ENCODE peak calls at places on chromosomes 13 and 19, in four cellular contexts. D, Y, T and Q are unnamed samples.

GRCh38 chr19:4375620-4376228 is 24.6 kb downstream of the SH3GL1 start:
- DNase-seq in Y (no peak), T (peak), D (no peak), Q (peak)

GRCh38 chr19:19159534-19159933 is 10.5 kb downstream of the MEF2B start:
- DNase-seq in Y (no peak), T (no peak), D (no peak), Q (no peak)

GRCh38 chr13:52010890-52011689 is at the start of gene ATP7B:
- DNase-seq in T (peak), Y (no peak), D (no peak), Q (peak)

GRCh38 chr13:40402931-40403412 is 263.5 kb downstream of the FOXO1 start:
- DNase-seq in Y (no peak), T (no peak), D (no peak), Q (peak)

GRCh38 chr13:112744306-112745021 is 54.6 kb downstream of the ATP11A start:
- DNase-seq in D (no peak), T (peak), Y (no peak), Q (no peak)

GRCh38 chr13:108086678-108087077 is 128.7 kb downstream of the LIG4 start:
- DNase-seq in D (no peak), Y (no peak), T (no peak), Q (peak)

GRCh38 chr13:33471182-33471581 is 185.6 kb upstream of the STARD13 start:
- DNase-seq in T (no peak), Y (no peak), D (no peak), Q (no peak)

GRCh38 chr13:110323172-110323851 is 16.2 kb downstream of the COL4A2 start:
- DNase-seq in D (no peak), T (peak), Y (no peak), Q (peak)

GRCh38 chr19:33286899-33287298 is 15.4 kb downstream of the CEBPA start:
- DNase-seq in Y (no peak), D (no peak), T (peak), Q (no peak)

GRCh38 chr13:113852536-113853517 is 11.0 kb downstream of the GAS6 start:
- DNase-seq in Y (no peak), D (no peak), T (peak), Q (no peak)

GRCh38 chr13:112859817-112860190 is 109.2 kb upstream of the MCF2L start:
- DNase-seq in D (no peak), T (peak), Y (no peak), Q (peak)

GRCh38 chr13:60261432-60262351 is 98.0 kb upstream of the DIAPH3 start:
- DNase-seq in Y (no peak), T (no peak), D (no peak), Q (no peak)

GRCh38 chr13:20686167-20686566 is 17.3 kb upstream of the IL17D start:
- DNase-seq in T (peak), D (no peak), Y (no peak), Q (no peak)

GRCh38 chr13:61286148-61286745 is 129.4 kb downstream of the PCDH20 start:
- DNase-seq in Y (peak), D (no peak), T (no peak), Q (no peak)

GRCh38 chr19:11168568-11168967 is 13.0 kb upstream of the SPC24 start:
- DNase-seq in D (no peak), Y (peak), T (peak), Q (peak)

GRCh38 chr13:40388617-40389016 is 277.8 kb downstream of the FOXO1 start:
- DNase-seq in Y (no peak), D (no peak), T (no peak), Q (no peak)

GRCh38 chr13:114007566-114007965 is 33.7 kb upstream of the C13orf46 start:
- DNase-seq in D (no peak), Y (no peak), T (no peak), Q (no peak)

GRCh38 chr19:45716314-45717130 is 14.2 kb downstream of the FBXO46 start:
- DNase-seq in D (no peak), Y (no peak), T (peak), Q (peak)

GRCh38 chr19:32040246-32040645 is 305.2 kb upstream of the ZNF507 start:
- DNase-seq in D (no peak), T (no peak), Y (no peak), Q (no peak)

GRCh38 chr19:28669804-28670203 is 543.1 kb downstream of the UQCRFS1 start:
- DNase-seq in T (no peak), Y (no peak), D (no peak), Q (no peak)

GRCh38 chr13:32720026-32720425 is 133.8 kb downstream of the PDS5B start:
- DNase-seq in Y (no peak), T (peak), D (no peak), Q (no peak)

GRCh38 chr13:99367106-99367616 is 60.0 kb upstream of the GPR183 start:
- DNase-seq in T (no peak), D (no peak), Y (no peak), Q (no peak)

GRCh38 chr19:17327654-17328516 is 6.8 kb downstream of the ANO8 start:
- DNase-seq in Y (peak), T (peak), D (peak), Q (no peak)

GRCh38 chr19:47135156-47135555 is 4.5 kb downstream of the SAE1 start:
- DNase-seq in T (no peak), Y (no peak), D (no peak), Q (no peak)

GRCh38 chr13:81487151-81487550 is 1146.2 kb upstream of the SPRY2 start:
- DNase-seq in T (no peak), D (no peak), Y (peak), Q (peak)

GRCh38 chr19:58354478-58355030 is 1.3 kb upstream of the A1BG start:
- DNase-seq in D (no peak), Y (no peak), T (peak), Q (no peak)

GRCh38 chr19:58355215-58355796 is 2.0 kb upstream of the A1BG start:
- DNase-seq in T (peak), Y (no peak), D (no peak), Q (no peak)

GRCh38 chr19:58356236-58356970 is 3.1 kb upstream of the A1BG start:
- DNase-seq in T (peak), Y (no peak), D (no peak), Q (no peak)

GRCh38 chr19:58356971-58357797 is 3.9 kb upstream of the A1BG start:
- DNase-seq in T (peak), Y (no peak), D (no peak), Q (no peak)

GRCh38 chr19:58355891-58356235 is 2.6 kb upstream of the A1BG start:
- DNase-seq in D (no peak), Y (no peak), T (peak), Q (no peak)
- H3K4me3 ChIP-seq in D (no peak), Y (no peak), T (no peak), Q (no peak)

GRCh38 chr19:3073931-3074595 is 11.8 kb upstream of the TLE5 start:
- DNase-seq in D (no peak), T (peak), Y (no peak), Q (no peak)
- TF ChIP-seq CTCF in D (no peak), T (peak), Y (peak), Q (peak)

DNA sequence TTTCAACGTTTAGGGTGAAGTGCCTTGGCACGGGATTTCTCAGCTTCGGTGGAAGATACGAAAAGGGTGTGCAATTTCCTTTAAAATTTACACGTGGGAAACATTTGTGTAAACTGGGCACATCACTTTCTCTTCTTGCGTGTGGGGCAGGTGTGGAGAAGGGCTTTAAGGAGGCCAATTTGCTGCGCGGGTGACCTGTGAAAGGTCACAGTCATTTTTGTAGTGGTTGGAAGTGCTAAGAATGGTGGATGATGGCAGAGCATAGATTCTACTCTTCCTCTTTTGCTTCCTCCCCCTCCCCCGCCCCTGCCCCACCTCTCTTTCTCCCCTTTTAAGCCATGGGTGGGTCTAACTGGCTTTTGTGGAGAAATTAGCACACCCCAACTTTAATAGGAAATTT is 7.2 kb downstream of the SLITRK5 start:
- DNase-seq in D (no peak), Y (no peak), T (no peak), Q (no peak)
- H3K4me3 ChIP-seq in D (no peak), Y (no peak), T (no peak), Q (peak)

GRCh38 chr13:78762825-78763224 is 103.9 kb upstream of the OBI1 start:
- DNase-seq in Y (no peak), D (no peak), T (no peak), Q (no peak)

GRCh38 chr13:78759704-78760103 is 100.7 kb upstream of the OBI1 start:
- DNase-seq in Y (no peak), D (no peak), T (no peak), Q (no peak)

GRCh38 chr13:78768950-78769349 is 110.0 kb upstream of the OBI1 start:
- DNase-seq in T (no peak), Y (no peak), D (no peak), Q (no peak)

GRCh38 chr13:78764665-78765064 is 105.7 kb upstream of the OBI1 start:
- DNase-seq in D (no peak), T (no peak), Y (no peak), Q (no peak)
- TF ChIP-seq CTCF in D (no peak), T (no peak), Y (no peak), Q (no peak)

DNA sequence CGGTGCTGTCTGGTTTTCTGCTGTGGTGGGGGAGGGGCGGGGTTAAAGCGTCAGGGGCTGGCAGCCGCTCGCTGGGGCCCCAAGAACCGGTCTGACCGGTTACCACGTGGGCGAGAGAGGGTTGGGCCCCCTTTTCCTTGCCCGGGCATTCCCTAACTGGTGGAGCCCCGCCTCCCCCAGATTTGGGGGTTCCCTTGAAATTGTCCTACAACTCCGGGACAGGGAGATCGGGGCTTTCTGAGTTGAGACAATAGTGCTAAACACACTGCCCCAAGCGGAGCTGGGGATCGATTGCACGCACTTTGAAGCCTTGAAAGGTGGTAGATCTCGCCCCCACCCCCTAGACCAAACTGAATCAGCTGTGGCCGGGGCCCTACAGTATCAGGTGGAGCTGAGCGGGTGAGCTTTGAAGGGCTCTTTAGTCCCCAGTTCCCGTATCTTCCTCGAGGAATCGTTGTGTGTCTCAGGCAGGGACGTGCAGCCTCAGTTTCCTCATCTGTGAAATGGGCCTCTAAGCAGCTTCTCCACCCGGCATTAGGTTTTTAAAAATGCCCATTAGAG is 4.8 kb downstream of the IER2 start:
- DNase-seq in T (peak), D (peak), Y (peak), Q (peak)
- H3K4me3 ChIP-seq in T (peak), D (peak), Y (peak), Q (peak)

DNA sequence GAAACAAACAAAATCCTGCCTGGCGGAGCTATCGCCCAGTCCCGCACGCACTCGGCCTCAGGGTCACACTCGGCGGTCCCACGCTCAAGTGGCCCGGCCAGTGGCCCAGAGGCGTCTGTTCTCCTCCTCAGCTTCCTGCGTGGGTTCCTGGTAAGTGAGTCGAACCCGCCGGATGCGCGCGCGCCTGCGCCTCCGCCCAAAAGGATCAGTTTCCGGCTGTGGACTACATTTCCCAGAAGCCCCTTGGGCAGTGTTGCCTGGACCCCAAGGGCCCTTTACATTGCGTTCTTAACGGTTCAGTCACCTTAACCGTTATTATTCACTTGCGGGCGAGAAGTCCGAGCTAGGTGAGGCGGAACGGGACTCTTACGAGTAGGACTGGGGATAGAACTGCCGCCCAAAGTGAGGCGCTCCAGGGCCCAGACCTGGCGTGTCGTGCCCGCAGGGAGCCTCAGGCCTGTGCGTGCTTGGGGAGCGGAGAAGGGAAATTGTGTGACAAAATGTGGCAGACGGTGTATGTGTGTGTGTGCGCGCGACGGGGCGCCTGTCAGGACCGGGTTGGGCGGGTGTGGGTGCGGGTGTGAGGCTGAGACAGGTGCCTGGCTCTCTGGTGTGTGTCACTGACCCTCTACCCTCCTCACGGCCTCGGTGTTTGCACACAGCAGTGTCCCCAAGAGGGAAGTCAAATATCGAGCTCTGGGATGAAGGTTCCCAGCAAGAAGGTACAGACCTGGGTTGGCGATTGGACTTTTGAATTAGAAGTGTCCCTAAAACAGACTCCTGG is at the start of gene ZNF546:
- DNase-seq in Y (peak), D (peak), T (peak), Q (peak)
- TF ChIP-seq CTCF in Y (no peak), D (no peak), T (no peak), Q (no peak)